ENCODE peak calls at places on chromosome 4, in four cellular contexts. N is fibroblast of lung, C is GM12878, Z is MM.1S. P is an unnamed sample.

GRCh38 chr4:32102941-32103340 is 1382.8 kb downstream of the PCDH7 start:
- DNase-seq in Z (no peak), N (no peak), C (no peak), P (no peak)

GRCh38 chr4:28772066-28772465 is 1911.4 kb downstream of the STIM2 start:
- DNase-seq in N (peak), Z (no peak), C (no peak), P (peak)

GRCh38 chr4:175035907-175036306 is 117.7 kb downstream of the ADAM29 start:
- DNase-seq in N (no peak), Z (no peak), C (peak), P (peak)

GRCh38 chr4:174304664-174305063 is 21.0 kb downstream of the CEP44 start:
- DNase-seq in C (no peak), N (no peak), Z (no peak), P (no peak)

GRCh38 chr4:52244773-52245360 is 193.8 kb downstream of the SPATA18 start:
- DNase-seq in Z (no peak), C (no peak), N (no peak), P (no peak)

GRCh38 chr4:69323284-69323683 is 43.0 kb downstream of the UGT2B28 start:
- DNase-seq in C (no peak), Z (no peak), N (no peak), P (no peak)

GRCh38 chr4:99815597-99816011 is 1.0 kb upstream of the DAPP1 start:
- DNase-seq in C (no peak), N (no peak), Z (peak), P (no peak)

GRCh38 chr4:48909697-48910096 is 3.1 kb upstream of the OCIAD2 start:
- DNase-seq in N (peak), C (no peak), Z (no peak), P (peak)

GRCh38 chr4:12987284-12987683 is 496.9 kb downstream of the RAB28 start:
- DNase-seq in Z (peak), N (no peak), C (no peak), P (no peak)

GRCh38 chr4:24477919-24478318 is 106.4 kb downstream of the DHX15 start:
- DNase-seq in N (peak), C (no peak), Z (no peak), P (peak)

GRCh38 chr4:8117278-8117682 is 41.3 kb downstream of the ABLIM2 start:
- DNase-seq in Z (peak), C (peak), N (peak), P (no peak)

GRCh38 chr4:86855572-86855971 is 6.4 kb upstream of the SLC10A6 start:
- DNase-seq in Z (no peak), C (no peak), N (no peak), P (peak)

GRCh38 chr4:87353592-87353991 is 30.9 kb upstream of the HSD17B13 start:
- DNase-seq in N (peak), Z (peak), C (peak), P (no peak)

DNA sequence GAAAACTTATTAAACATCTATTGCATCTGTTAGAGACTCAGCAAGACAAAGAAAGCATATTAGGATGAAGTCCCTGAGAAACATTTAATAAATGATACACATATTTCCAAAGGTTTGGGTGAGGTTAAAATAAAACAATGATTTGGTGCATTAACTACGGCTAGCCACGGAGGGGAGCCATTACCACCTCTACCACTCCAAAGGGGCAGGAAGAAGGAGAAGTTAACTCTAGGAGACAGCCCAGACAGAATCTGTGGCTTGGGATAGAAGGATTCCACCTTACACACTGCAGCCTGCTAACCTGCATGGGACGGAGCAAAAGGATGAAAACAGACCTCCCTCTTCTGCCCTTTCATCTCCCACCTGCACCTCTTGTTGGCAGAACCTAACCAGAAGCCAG is 189.1 kb upstream of the C1QTNF7 start:
- DNase-seq in Z (peak), C (no peak), N (peak), P (no peak)
- TF ChIP-seq CTCF in Z (peak), C (peak), N (peak), P (peak)

DNA sequence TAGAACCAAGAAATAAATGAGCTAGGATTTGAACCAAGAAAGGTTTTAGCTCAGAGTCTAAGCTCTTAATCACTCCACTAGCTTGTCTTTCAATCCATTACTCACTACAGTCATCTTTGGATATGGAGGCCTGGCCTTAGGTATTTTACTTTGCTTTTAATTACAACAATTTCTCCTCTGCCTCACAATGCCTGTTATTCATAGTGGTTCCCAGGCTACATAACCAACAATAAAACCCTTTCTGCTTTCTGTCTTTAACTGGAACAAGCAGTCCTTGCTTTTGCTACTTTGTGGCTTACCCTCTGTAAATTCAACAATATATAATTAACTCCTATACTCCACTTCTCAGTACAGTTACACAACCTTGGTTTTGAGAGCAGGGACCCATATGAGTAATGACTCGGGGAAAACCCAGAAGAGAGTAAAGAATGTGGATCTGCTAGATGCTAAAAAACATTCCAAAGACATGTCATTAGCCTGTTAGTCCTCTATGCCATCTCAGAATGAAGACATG is 94.7 kb upstream of the NAP1L5 start:
- DNase-seq in C (peak), N (peak), Z (no peak), P (peak)
- H3K9ac ChIP-seq in C (no peak), N (no peak), Z (no peak), P (peak)

GRCh38 chr4:127165971-127166370 is 466.8 kb upstream of the INTU start:
- DNase-seq in C (no peak), N (no peak), Z (no peak), P (no peak)

GRCh38 chr4:127162741-127163140 is 470.0 kb upstream of the INTU start:
- DNase-seq in Z (no peak), N (peak), C (no peak), P (peak)
- H3K4me2 ChIP-seq in Z (no peak), N (no peak), C (no peak), P (no peak)

GRCh38 chr4:1667273-1667672 is 16.8 kb downstream of the FAM53A start:
- DNase-seq in N (no peak), Z (no peak), C (no peak), P (no peak)

GRCh38 chr4:1669850-1670249 is 14.3 kb downstream of the FAM53A start:
- DNase-seq in Z (no peak), C (no peak), N (no peak), P (no peak)

GRCh38 chr4:1670279-1670678 is 13.8 kb downstream of the FAM53A start:
- DNase-seq in C (no peak), Z (no peak), N (no peak), P (no peak)

GRCh38 chr4:1668488-1668840 is 15.6 kb downstream of the FAM53A start:
- DNase-seq in C (no peak), Z (no peak), N (no peak), P (no peak)

GRCh38 chr4:1669270-1669669 is 14.8 kb downstream of the FAM53A start:
- DNase-seq in N (no peak), C (no peak), Z (no peak), P (no peak)
- TF ChIP-seq CTCF in N (no peak), C (no peak), Z (no peak), P (no peak)